ENCODE peak calls at places on chromosomes 7 and 10, in five cellular contexts. B is NCI-H2081, L is AG08395, Z is nucleus accumbens, V is foreskin fibroblast. K is an unnamed sample.

GRCh38 chr10:73017955-73018480 is 63.4 kb upstream of the PLA2G12B start:
- DNase-seq in B (no peak), L (no peak), Z (no peak), V (no peak), K (no peak)

GRCh38 chr10:131651674-131652093 is 249.1 kb upstream of the PPP2R2D start:
- DNase-seq in B (no peak), L (no peak), Z (no peak), V (no peak), K (no peak)

GRCh38 chr10:33803248-33803647 is 468.8 kb upstream of the NRP1 start:
- DNase-seq in B (no peak), L (no peak), Z (no peak), V (peak; percentile 67), K (no peak)

GRCh38 chr7:40827217-40828085 is 692.6 kb downstream of the SUGCT start:
- DNase-seq in B (no peak), L (peak; percentile 65), Z (no peak), V (peak; percentile 86), K (no peak)

GRCh38 chr7:4650471-4651047 is 31.5 kb upstream of the FOXK1 start:
- DNase-seq in B (no peak), L (peak; percentile 48), Z (peak; percentile 3), V (peak; percentile 67), K (no peak)

GRCh38 chr10:67657775-67658174 is 38.2 kb downstream of the CTNNA3 start:
- DNase-seq in B (no peak), L (no peak), Z (no peak), V (no peak), K (peak; percentile 24)

GRCh38 chr10:79246209-79246581 is 101.1 kb upstream of the PPIF start:
- DNase-seq in B (no peak), L (peak; percentile 60), Z (peak; percentile 77), V (peak; percentile 48), K (peak; percentile 81)

GRCh38 chr7:11625669-11626068 is 206.3 kb downstream of the THSD7A start:
- DNase-seq in B (no peak), L (no peak), Z (no peak), V (peak; percentile 47), K (no peak)

GRCh38 chr7:107501593-107501992 is 31.7 kb downstream of the GPR22 start:
- DNase-seq in B (peak; percentile 21), L (peak; percentile 16), Z (no peak), V (peak; percentile 59), K (no peak)

GRCh38 chr10:122368502-122369254 is 5.8 kb upstream of the PLEKHA1 start:
- DNase-seq in B (no peak), L (no peak), Z (peak; percentile 53), V (no peak), K (no peak)